ENCODE peak calls at places on chromosomes 12 and 14, in four cellular contexts. L is left ventricle myocardium inferior, G is Calu3, F is brain microvascular endothelial cell. M is an unnamed sample.

GRCh38 chr12:118166946-118167345 is 31.0 kb downstream of the PEBP1 start:
- DNase-seq in L (no peak), G (no peak), F (no peak), M (no peak)

GRCh38 chr12:86931714-86932113 is 675.5 kb upstream of the MGAT4C start:
- DNase-seq in L (no peak), G (no peak), F (no peak), M (no peak)

GRCh38 chr14:36238666-36239363 is 62.3 kb upstream of the PTCSC3 start:
- DNase-seq in L (no peak), G (no peak), F (peak; percentile 60), M (peak; percentile 44)

GRCh38 chr14:85534435-85534834 is 4.5 kb downstream of the FLRT2 start:
- DNase-seq in L (no peak), G (no peak), F (no peak), M (no peak)

GRCh38 chr12:92289611-92290010 is 144.0 kb upstream of the BTG1 start:
- DNase-seq in L (no peak), G (no peak), F (no peak), M (no peak)

GRCh38 chr12:117819160-117819559 is 149.6 kb downstream of the KSR2 start:
- DNase-seq in L (no peak), G (no peak), F (no peak), M (no peak)

GRCh38 chr14:28661171-28661772 is 105.3 kb upstream of the FOXG1 start:
- DNase-seq in L (no peak), G (peak; percentile 26), F (peak; percentile 59), M (peak; percentile 97)

GRCh38 chr12:49974231-49974675 is 1.5 kb downstream of the AQP6 start:
- DNase-seq in L (peak; percentile 69), G (no peak), F (peak; percentile 54), M (peak; percentile 61)

GRCh38 chr12:49580572-49581535 is 12.9 kb upstream of the MCRS1 start:
- DNase-seq in L (peak; percentile 63), G (peak; percentile 66), F (peak; percentile 76), M (peak; percentile 66)

GRCh38 chr12:91106283-91106682 is 5.0 kb downstream of the LUM start:
- DNase-seq in L (no peak), G (no peak), F (no peak), M (no peak)

GRCh38 chr12:109475993-109476806 is 900 bp downstream of the KCTD10 start:
- DNase-seq in L (no peak), G (no peak), F (no peak), M (no peak)

GRCh38 chr12:27296674-27297073 is 36.0 kb upstream of the BMAL2 start:
- DNase-seq in L (no peak), G (no peak), F (no peak), M (no peak)

GRCh38 chr14:104472536-104473243 is 106.9 kb upstream of the C14orf180 start:
- DNase-seq in L (no peak), G (no peak), F (no peak), M (no peak)
- TF ChIP-seq CTCF in L (no peak), G (no peak), F (no peak), M (no peak)

DNA sequence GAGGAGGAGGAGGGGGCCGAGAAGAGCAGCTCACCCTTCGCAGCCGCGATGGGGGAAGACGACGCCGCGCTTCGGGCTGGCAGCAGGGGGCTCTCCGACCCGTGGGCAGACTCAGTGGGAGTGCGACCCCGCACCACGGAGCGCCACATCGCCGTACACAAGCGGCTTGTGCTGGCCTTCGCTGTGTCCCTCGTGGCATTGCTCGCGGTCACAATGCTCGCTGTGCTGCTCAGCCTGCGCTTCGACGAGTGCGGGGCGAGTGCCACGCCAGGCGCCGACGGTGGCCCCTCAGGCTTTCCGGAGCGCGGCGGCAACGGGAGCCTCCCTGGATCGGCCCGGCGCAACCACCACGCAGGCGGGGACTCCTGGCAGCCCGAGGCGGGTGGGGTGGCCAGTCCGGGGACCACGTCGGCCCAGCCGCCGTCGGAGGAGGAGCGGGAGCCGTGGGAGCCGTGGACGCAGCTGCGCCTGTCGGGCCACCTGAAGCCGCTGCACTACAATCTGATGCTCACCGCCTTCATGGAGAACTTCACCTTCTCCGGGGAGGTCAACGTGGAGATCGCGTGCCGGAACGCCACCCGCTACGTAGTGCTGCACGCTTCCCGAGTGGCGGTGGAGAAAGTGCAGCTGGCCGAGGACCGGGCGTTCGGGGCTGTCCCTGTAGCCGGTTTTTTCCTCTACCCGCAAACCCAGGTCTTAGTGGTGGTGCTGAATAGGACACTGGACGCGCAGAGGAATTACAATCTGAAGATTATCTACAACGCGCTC is 745 bp downstream of the TRHDE start:
- DNase-seq in L (no peak), G (peak; percentile 56), F (no peak), M (peak; percentile 58)
- TF ChIP-seq CTCF in L (no peak), G (no peak), F (peak; percentile 41), M (peak; percentile 30)

GRCh38 chr12:6493580-6494350 is at the start of gene NCAPD2:
- DNase-seq in L (peak; percentile 95), G (peak; percentile 94), F (peak; percentile 97), M (peak; percentile 98)
- TF ChIP-seq CTCF in L (peak; percentile 64), G (no peak), F (peak; percentile 19), M (no peak)

DNA sequence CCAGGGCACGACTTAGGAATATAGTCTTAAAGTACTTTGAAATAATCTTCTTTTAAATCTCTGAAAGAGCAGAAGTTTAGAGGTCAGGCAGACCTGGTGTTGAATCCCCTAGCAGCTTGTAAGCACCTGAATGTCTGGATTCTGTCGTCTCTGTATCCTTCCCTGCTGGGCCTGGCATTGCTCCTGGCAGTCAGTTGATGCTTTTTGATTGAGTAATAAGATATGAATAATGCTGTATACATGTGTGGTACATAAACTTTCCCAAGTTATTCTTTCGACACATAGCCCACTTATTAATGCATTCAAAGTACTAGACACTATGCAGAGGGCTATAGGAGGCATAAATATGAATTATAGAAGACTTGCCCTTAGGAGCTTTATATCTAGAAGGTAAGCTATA is 31.4 kb downstream of the EVL start:
- DNase-seq in L (no peak), G (no peak), F (peak; percentile 58), M (peak; percentile 58)
- TF ChIP-seq CTCF in L (no peak), G (no peak), F (no peak), M (no peak)

GRCh38 chr12:83388551-83388950 is 701.8 kb downstream of the TMTC2 start:
- DNase-seq in L (no peak), G (no peak), F (no peak), M (no peak)

GRCh38 chr12:83390186-83390585 is 703.5 kb downstream of the TMTC2 start:
- DNase-seq in L (no peak), G (no peak), F (no peak), M (no peak)

GRCh38 chr12:83389237-83389996 is 702.7 kb downstream of the TMTC2 start:
- DNase-seq in L (no peak), G (peak; percentile 2), F (no peak), M (no peak)
- TF ChIP-seq CTCF in L (peak; percentile 16), G (no peak), F (peak; percentile 47), M (no peak)

DNA sequence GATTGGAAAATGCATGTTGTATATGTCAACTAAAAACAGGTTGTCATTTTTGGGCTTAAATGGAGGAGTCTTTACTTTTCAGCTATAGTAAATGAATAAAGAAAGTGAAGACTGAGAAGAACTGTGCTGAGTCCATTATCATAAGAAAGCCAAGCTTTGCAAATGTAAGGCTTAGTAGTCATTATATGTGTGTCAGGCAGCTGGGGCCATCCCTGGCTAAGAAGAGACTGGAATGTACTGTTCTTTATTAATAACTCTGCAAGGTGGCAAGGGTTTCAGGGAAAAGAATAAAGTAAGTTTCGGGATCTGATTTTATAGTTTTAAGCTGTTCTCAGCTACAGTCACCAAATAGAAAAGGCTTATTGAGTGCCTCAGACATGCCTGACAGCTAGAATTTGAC is 48.7 kb downstream of the SRGAP1 start:
- DNase-seq in L (no peak), G (no peak), F (no peak), M (no peak)
- TF ChIP-seq CTCF in L (no peak), G (no peak), F (no peak), M (no peak)

DNA sequence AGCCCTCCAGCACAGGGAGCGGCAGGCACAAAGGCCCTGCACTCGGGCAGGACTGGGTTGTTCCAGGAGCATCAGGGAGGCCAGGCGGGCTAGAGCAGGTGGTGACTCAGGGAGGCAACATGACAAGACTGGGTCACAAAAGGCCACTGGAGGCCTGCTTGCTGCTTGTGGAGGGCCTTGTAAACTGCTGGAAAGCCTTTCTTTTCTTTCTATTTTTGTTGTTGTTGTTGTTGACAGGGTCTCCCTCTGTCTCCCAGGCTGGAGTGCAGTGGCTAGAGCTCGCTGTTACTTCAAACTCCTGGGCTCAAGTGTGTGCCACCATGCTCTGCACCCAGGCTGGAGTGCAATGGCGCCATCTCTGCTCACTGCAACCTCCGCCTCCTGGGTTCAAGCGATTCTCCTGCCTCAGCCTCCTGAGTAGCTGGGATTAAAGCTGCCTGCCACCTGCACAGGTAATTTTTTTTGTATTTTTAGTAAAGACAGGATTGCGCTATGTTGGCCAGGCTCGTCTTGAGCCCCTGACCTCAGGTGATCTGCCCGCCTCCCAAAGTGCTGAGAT is 11.8 kb upstream of the RCOR1 start:
- DNase-seq in L (no peak), G (no peak), F (no peak), M (no peak)
- TF ChIP-seq CTCF in L (no peak), G (no peak), F (no peak), M (no peak)

GRCh38 chr14:88380405-88380804 is 5.1 kb upstream of the SPATA7 start:
- DNase-seq in L (no peak), G (no peak), F (no peak), M (peak; percentile 15)
- TF ChIP-seq CTCF in L (peak; percentile 27), G (no peak), F (peak; percentile 43), M (peak; percentile 36)